ENCODE peak calls at places on chromosomes 4 and X, in ten cellular contexts. One of them, this sample, is unnamed.
A peak's percentile ranks its signal among the peaks of the same experiment; 100 is the strongest.

GRCh38 chr4:175776217-175776616 is 35.8 kb downstream of the GPM6A start:
- DNase-seq in Calu3: no peak
- DNase-seq in CD8-positive, alpha-beta T cell: no peak
- DNase-seq in T-cell: no peak
- DNase-seq in Right ventricle myocardium inferior: no peak
- DNase-seq in midbrain: peak; percentile 51
- DNase-seq in activated T-helper 1 cell treated with anti-CD3 and anti-CD28 coated beads, Interleukin-2, amount 50 U/mL, for 16 hours: no peak
- DNase-seq in stimulated activated naive CD4-positive, alpha-beta T cell: no peak
- DNase-seq in fibroblast of lung: no peak
- DNase-seq in Daoy: no peak
- DNase-seq in this sample: no peak

GRCh38 chr4:21083413-21083812 is 383.2 kb downstream of the PACRGL start:
- DNase-seq in Calu3: no peak
- DNase-seq in CD8-positive, alpha-beta T cell: no peak
- DNase-seq in T-cell: no peak
- DNase-seq in Right ventricle myocardium inferior: no peak
- DNase-seq in midbrain: no peak
- DNase-seq in activated T-helper 1 cell treated with anti-CD3 and anti-CD28 coated beads, Interleukin-2, amount 50 U/mL, for 16 hours: no peak
- DNase-seq in stimulated activated naive CD4-positive, alpha-beta T cell: no peak
- DNase-seq in fibroblast of lung: no peak
- DNase-seq in Daoy: no peak
- DNase-seq in this sample: no peak

GRCh38 chrX:42602136-42602535 is 175.8 kb downstream of the PPP1R2C start:
- DNase-seq in Calu3: no peak
- DNase-seq in CD8-positive, alpha-beta T cell: no peak
- DNase-seq in T-cell: no peak
- DNase-seq in Right ventricle myocardium inferior: no peak
- DNase-seq in midbrain: no peak
- DNase-seq in activated T-helper 1 cell treated with anti-CD3 and anti-CD28 coated beads, Interleukin-2, amount 50 U/mL, for 16 hours: no peak
- DNase-seq in stimulated activated naive CD4-positive, alpha-beta T cell: no peak
- DNase-seq in fibroblast of lung: no peak
- DNase-seq in Daoy: no peak
- DNase-seq in this sample: no peak

GRCh38 chr4:53905935-53906377 is 158.4 kb downstream of the CHIC2 start:
- DNase-seq in Calu3: no peak
- DNase-seq in CD8-positive, alpha-beta T cell: no peak
- DNase-seq in T-cell: no peak
- DNase-seq in Right ventricle myocardium inferior: no peak
- DNase-seq in midbrain: peak; percentile 61
- DNase-seq in activated T-helper 1 cell treated with anti-CD3 and anti-CD28 coated beads, Interleukin-2, amount 50 U/mL, for 16 hours: no peak
- DNase-seq in stimulated activated naive CD4-positive, alpha-beta T cell: no peak
- DNase-seq in fibroblast of lung: peak; percentile 84
- DNase-seq in Daoy: peak; percentile 29
- DNase-seq in this sample: peak; percentile 52

GRCh38 chr4:126582737-126583136 is 1050.0 kb upstream of the INTU start:
- DNase-seq in Calu3: no peak
- DNase-seq in CD8-positive, alpha-beta T cell: no peak
- DNase-seq in T-cell: no peak
- DNase-seq in Right ventricle myocardium inferior: no peak
- DNase-seq in midbrain: no peak
- DNase-seq in activated T-helper 1 cell treated with anti-CD3 and anti-CD28 coated beads, Interleukin-2, amount 50 U/mL, for 16 hours: no peak
- DNase-seq in stimulated activated naive CD4-positive, alpha-beta T cell: no peak
- DNase-seq in fibroblast of lung: no peak
- DNase-seq in Daoy: no peak
- DNase-seq in this sample: no peak

GRCh38 chr4:152777488-152777887 is 2.0 kb downstream of the TIGD4 start:
- DNase-seq in Calu3: no peak
- DNase-seq in CD8-positive, alpha-beta T cell: no peak
- DNase-seq in T-cell: no peak
- DNase-seq in Right ventricle myocardium inferior: no peak
- DNase-seq in midbrain: no peak
- DNase-seq in activated T-helper 1 cell treated with anti-CD3 and anti-CD28 coated beads, Interleukin-2, amount 50 U/mL, for 16 hours: no peak
- DNase-seq in stimulated activated naive CD4-positive, alpha-beta T cell: no peak
- DNase-seq in fibroblast of lung: no peak
- DNase-seq in Daoy: no peak
- DNase-seq in this sample: no peak

GRCh38 chrX:110699109-110699508 is 96.5 kb downstream of the CHRDL1 start:
- DNase-seq in Calu3: no peak
- DNase-seq in CD8-positive, alpha-beta T cell: no peak
- DNase-seq in T-cell: no peak
- DNase-seq in Right ventricle myocardium inferior: no peak
- DNase-seq in midbrain: no peak
- DNase-seq in activated T-helper 1 cell treated with anti-CD3 and anti-CD28 coated beads, Interleukin-2, amount 50 U/mL, for 16 hours: no peak
- DNase-seq in stimulated activated naive CD4-positive, alpha-beta T cell: no peak
- DNase-seq in fibroblast of lung: no peak
- DNase-seq in Daoy: no peak
- DNase-seq in this sample: no peak

GRCh38 chr4:5429747-5430146 is 278.6 kb downstream of the EVC2 start:
- DNase-seq in Calu3: no peak
- DNase-seq in CD8-positive, alpha-beta T cell: no peak
- DNase-seq in T-cell: no peak
- DNase-seq in Right ventricle myocardium inferior: no peak
- DNase-seq in midbrain: no peak
- DNase-seq in activated T-helper 1 cell treated with anti-CD3 and anti-CD28 coated beads, Interleukin-2, amount 50 U/mL, for 16 hours: no peak
- DNase-seq in stimulated activated naive CD4-positive, alpha-beta T cell: no peak
- DNase-seq in fibroblast of lung: no peak
- DNase-seq in Daoy: no peak
- DNase-seq in this sample: no peak

GRCh38 chr4:99403380-99404194 is 31.6 kb downstream of the ADH7 start:
- DNase-seq in Calu3: no peak
- DNase-seq in CD8-positive, alpha-beta T cell: no peak
- DNase-seq in T-cell: no peak
- DNase-seq in Right ventricle myocardium inferior: no peak
- DNase-seq in midbrain: no peak
- DNase-seq in activated T-helper 1 cell treated with anti-CD3 and anti-CD28 coated beads, Interleukin-2, amount 50 U/mL, for 16 hours: no peak
- DNase-seq in stimulated activated naive CD4-positive, alpha-beta T cell: no peak
- DNase-seq in fibroblast of lung: peak; percentile 79
- DNase-seq in Daoy: no peak
- DNase-seq in this sample: no peak

GRCh38 chr4:128589384-128589957 is 220.0 kb upstream of the JADE1 start:
- DNase-seq in Calu3: no peak
- DNase-seq in CD8-positive, alpha-beta T cell: no peak
- DNase-seq in T-cell: no peak
- DNase-seq in Right ventricle myocardium inferior: no peak
- DNase-seq in midbrain: no peak
- DNase-seq in activated T-helper 1 cell treated with anti-CD3 and anti-CD28 coated beads, Interleukin-2, amount 50 U/mL, for 16 hours: no peak
- DNase-seq in stimulated activated naive CD4-positive, alpha-beta T cell: no peak
- DNase-seq in fibroblast of lung: no peak
- DNase-seq in Daoy: no peak
- DNase-seq in this sample: no peak

GRCh38 chr4:124243671-124244366 is 468.7 kb downstream of the ANKRD50 start:
- DNase-seq in Calu3: no peak
- DNase-seq in CD8-positive, alpha-beta T cell: no peak
- DNase-seq in T-cell: no peak
- DNase-seq in Right ventricle myocardium inferior: no peak
- DNase-seq in midbrain: no peak
- DNase-seq in activated T-helper 1 cell treated with anti-CD3 and anti-CD28 coated beads, Interleukin-2, amount 50 U/mL, for 16 hours: no peak
- DNase-seq in stimulated activated naive CD4-positive, alpha-beta T cell: no peak
- DNase-seq in fibroblast of lung: no peak
- DNase-seq in Daoy: no peak
- DNase-seq in this sample: no peak

GRCh38 chrX:68838571-68838910 is 9.7 kb downstream of the EFNB1 start:
- DNase-seq in Calu3: no peak
- DNase-seq in CD8-positive, alpha-beta T cell: no peak
- DNase-seq in T-cell: no peak
- DNase-seq in Right ventricle myocardium inferior: no peak
- DNase-seq in midbrain: no peak
- DNase-seq in activated T-helper 1 cell treated with anti-CD3 and anti-CD28 coated beads, Interleukin-2, amount 50 U/mL, for 16 hours: no peak
- DNase-seq in stimulated activated naive CD4-positive, alpha-beta T cell: no peak
- DNase-seq in fibroblast of lung: no peak
- DNase-seq in Daoy: no peak
- DNase-seq in this sample: no peak

GRCh38 chr4:99324978-99325377 is 3.8 kb upstream of the ADH1B start:
- DNase-seq in Calu3: no peak
- DNase-seq in CD8-positive, alpha-beta T cell: no peak
- DNase-seq in T-cell: no peak
- DNase-seq in Right ventricle myocardium inferior: no peak
- DNase-seq in midbrain: peak; percentile 52
- DNase-seq in activated T-helper 1 cell treated with anti-CD3 and anti-CD28 coated beads, Interleukin-2, amount 50 U/mL, for 16 hours: no peak
- DNase-seq in stimulated activated naive CD4-positive, alpha-beta T cell: no peak
- DNase-seq in fibroblast of lung: peak; percentile 98
- DNase-seq in Daoy: no peak
- DNase-seq in this sample: peak; percentile 69

GRCh38 chr4:157808796-157809408 is 363.9 kb downstream of the GASK1B start:
- DNase-seq in Calu3: no peak
- DNase-seq in CD8-positive, alpha-beta T cell: no peak
- DNase-seq in T-cell: no peak
- DNase-seq in Right ventricle myocardium inferior: no peak
- DNase-seq in midbrain: no peak
- DNase-seq in activated T-helper 1 cell treated with anti-CD3 and anti-CD28 coated beads, Interleukin-2, amount 50 U/mL, for 16 hours: no peak
- DNase-seq in stimulated activated naive CD4-positive, alpha-beta T cell: no peak
- DNase-seq in fibroblast of lung: no peak
- DNase-seq in Daoy: no peak
- DNase-seq in this sample: no peak

GRCh38 chr4:118850813-118851173 is 14.9 kb upstream of the SEC24D start:
- DNase-seq in Calu3: no peak
- DNase-seq in CD8-positive, alpha-beta T cell: no peak
- DNase-seq in T-cell: no peak
- DNase-seq in Right ventricle myocardium inferior: no peak
- DNase-seq in midbrain: no peak
- DNase-seq in activated T-helper 1 cell treated with anti-CD3 and anti-CD28 coated beads, Interleukin-2, amount 50 U/mL, for 16 hours: no peak
- DNase-seq in stimulated activated naive CD4-positive, alpha-beta T cell: no peak
- DNase-seq in fibroblast of lung: no peak
- DNase-seq in Daoy: no peak
- DNase-seq in this sample: no peak

GRCh38 chrX:123648028-123648810 is 84.6 kb downstream of the THOC2 start:
- DNase-seq in Calu3: peak; percentile 74
- DNase-seq in CD8-positive, alpha-beta T cell: peak; percentile 9
- DNase-seq in T-cell: peak; percentile 10
- DNase-seq in Right ventricle myocardium inferior: no peak
- DNase-seq in midbrain: peak; percentile 4
- DNase-seq in activated T-helper 1 cell treated with anti-CD3 and anti-CD28 coated beads, Interleukin-2, amount 50 U/mL, for 16 hours: no peak
- DNase-seq in stimulated activated naive CD4-positive, alpha-beta T cell: peak; percentile 4
- DNase-seq in fibroblast of lung: peak; percentile 71
- DNase-seq in Daoy: peak; percentile 52
- DNase-seq in this sample: no peak

GRCh38 chr4:170423137-170423536 is 333.4 kb upstream of the AADAT start:
- DNase-seq in Calu3: no peak
- DNase-seq in CD8-positive, alpha-beta T cell: no peak
- DNase-seq in T-cell: no peak
- DNase-seq in Right ventricle myocardium inferior: no peak
- DNase-seq in midbrain: no peak
- DNase-seq in activated T-helper 1 cell treated with anti-CD3 and anti-CD28 coated beads, Interleukin-2, amount 50 U/mL, for 16 hours: no peak
- DNase-seq in stimulated activated naive CD4-positive, alpha-beta T cell: no peak
- DNase-seq in fibroblast of lung: no peak
- DNase-seq in Daoy: no peak
- DNase-seq in this sample: no peak

GRCh38 chr4:137968956-137969709 is 273.0 kb downstream of the SLC7A11 start:
- DNase-seq in Calu3: peak; percentile 1
- DNase-seq in CD8-positive, alpha-beta T cell: no peak
- DNase-seq in T-cell: no peak
- DNase-seq in Right ventricle myocardium inferior: no peak
- DNase-seq in midbrain: no peak
- DNase-seq in activated T-helper 1 cell treated with anti-CD3 and anti-CD28 coated beads, Interleukin-2, amount 50 U/mL, for 16 hours: no peak
- DNase-seq in stimulated activated naive CD4-positive, alpha-beta T cell: no peak
- DNase-seq in fibroblast of lung: peak; percentile 76
- DNase-seq in Daoy: no peak
- DNase-seq in this sample: no peak

GRCh38 chr4:32140636-32141035 is 1420.5 kb downstream of the PCDH7 start:
- DNase-seq in Calu3: no peak
- DNase-seq in CD8-positive, alpha-beta T cell: no peak
- DNase-seq in T-cell: no peak
- DNase-seq in Right ventricle myocardium inferior: no peak
- DNase-seq in midbrain: no peak
- DNase-seq in activated T-helper 1 cell treated with anti-CD3 and anti-CD28 coated beads, Interleukin-2, amount 50 U/mL, for 16 hours: no peak
- DNase-seq in stimulated activated naive CD4-positive, alpha-beta T cell: no peak
- DNase-seq in fibroblast of lung: peak; percentile 47
- DNase-seq in Daoy: peak; percentile 7
- DNase-seq in this sample: no peak

GRCh38 chr4:151862766-151863165 is 102.0 kb upstream of the GATB start:
- DNase-seq in Calu3: no peak
- DNase-seq in CD8-positive, alpha-beta T cell: no peak
- DNase-seq in T-cell: no peak
- DNase-seq in Right ventricle myocardium inferior: no peak
- DNase-seq in midbrain: no peak
- DNase-seq in activated T-helper 1 cell treated with anti-CD3 and anti-CD28 coated beads, Interleukin-2, amount 50 U/mL, for 16 hours: no peak
- DNase-seq in stimulated activated naive CD4-positive, alpha-beta T cell: no peak
- DNase-seq in fibroblast of lung: no peak
- DNase-seq in Daoy: peak; percentile 45
- DNase-seq in this sample: no peak

GRCh38 chrX:130676861-130677260 is 226.1 kb downstream of the ENOX2 start:
- DNase-seq in Calu3: no peak
- DNase-seq in CD8-positive, alpha-beta T cell: no peak
- DNase-seq in T-cell: no peak
- DNase-seq in Right ventricle myocardium inferior: no peak
- DNase-seq in midbrain: no peak
- DNase-seq in activated T-helper 1 cell treated with anti-CD3 and anti-CD28 coated beads, Interleukin-2, amount 50 U/mL, for 16 hours: no peak
- DNase-seq in stimulated activated naive CD4-positive, alpha-beta T cell: no peak
- DNase-seq in fibroblast of lung: no peak
- DNase-seq in Daoy: no peak
- DNase-seq in this sample: no peak

GRCh38 chrX:37420756-37421155 is 71.6 kb downstream of the PRRG1 start:
- DNase-seq in Calu3: no peak
- DNase-seq in CD8-positive, alpha-beta T cell: no peak
- DNase-seq in T-cell: no peak
- DNase-seq in Right ventricle myocardium inferior: no peak
- DNase-seq in midbrain: no peak
- DNase-seq in activated T-helper 1 cell treated with anti-CD3 and anti-CD28 coated beads, Interleukin-2, amount 50 U/mL, for 16 hours: no peak
- DNase-seq in stimulated activated naive CD4-positive, alpha-beta T cell: no peak
- DNase-seq in fibroblast of lung: no peak
- DNase-seq in Daoy: no peak
- DNase-seq in this sample: no peak

GRCh38 chr4:184684491-184685189 is 35.1 kb downstream of the PRIMPOL start:
- DNase-seq in Calu3: no peak
- DNase-seq in CD8-positive, alpha-beta T cell: no peak
- DNase-seq in T-cell: no peak
- DNase-seq in Right ventricle myocardium inferior: no peak
- DNase-seq in midbrain: no peak
- DNase-seq in activated T-helper 1 cell treated with anti-CD3 and anti-CD28 coated beads, Interleukin-2, amount 50 U/mL, for 16 hours: no peak
- DNase-seq in stimulated activated naive CD4-positive, alpha-beta T cell: no peak
- DNase-seq in fibroblast of lung: no peak
- DNase-seq in Daoy: no peak
- DNase-seq in this sample: peak; percentile 38

GRCh38 chrX:15751160-15751819 is 13.2 kb downstream of the CA5B start:
- DNase-seq in Calu3: no peak
- DNase-seq in CD8-positive, alpha-beta T cell: no peak
- DNase-seq in T-cell: no peak
- DNase-seq in Right ventricle myocardium inferior: no peak
- DNase-seq in midbrain: no peak
- DNase-seq in activated T-helper 1 cell treated with anti-CD3 and anti-CD28 coated beads, Interleukin-2, amount 50 U/mL, for 16 hours: no peak
- DNase-seq in stimulated activated naive CD4-positive, alpha-beta T cell: peak; percentile 77
- DNase-seq in fibroblast of lung: peak; percentile 76
- DNase-seq in Daoy: peak; percentile 40
- DNase-seq in this sample: no peak

GRCh38 chr4:69831646-69832325 is 28.2 kb downstream of the SULT1E1 start:
- DNase-seq in Calu3: no peak
- DNase-seq in CD8-positive, alpha-beta T cell: no peak
- DNase-seq in T-cell: no peak
- DNase-seq in Right ventricle myocardium inferior: peak; percentile 78
- DNase-seq in midbrain: peak; percentile 32
- DNase-seq in activated T-helper 1 cell treated with anti-CD3 and anti-CD28 coated beads, Interleukin-2, amount 50 U/mL, for 16 hours: no peak
- DNase-seq in stimulated activated naive CD4-positive, alpha-beta T cell: no peak
- DNase-seq in fibroblast of lung: no peak
- DNase-seq in Daoy: no peak
- DNase-seq in this sample: no peak

GRCh38 chr4:74934016-74934821 is 1.3 kb downstream of the PARM1 start:
- DNase-seq in Calu3: peak; percentile 25
- DNase-seq in CD8-positive, alpha-beta T cell: no peak
- DNase-seq in T-cell: no peak
- DNase-seq in Right ventricle myocardium inferior: no peak
- DNase-seq in midbrain: peak; percentile 53
- DNase-seq in activated T-helper 1 cell treated with anti-CD3 and anti-CD28 coated beads, Interleukin-2, amount 50 U/mL, for 16 hours: no peak
- DNase-seq in stimulated activated naive CD4-positive, alpha-beta T cell: no peak
- DNase-seq in fibroblast of lung: peak; percentile 47
- DNase-seq in Daoy: no peak
- DNase-seq in this sample: peak; percentile 57

GRCh38 chr4:70902577-70903281 is 560 bp downstream of the MOB1B start:
- DNase-seq in Calu3: no peak
- DNase-seq in CD8-positive, alpha-beta T cell: peak; percentile 21
- DNase-seq in T-cell: no peak
- DNase-seq in Right ventricle myocardium inferior: no peak
- DNase-seq in midbrain: no peak
- DNase-seq in activated T-helper 1 cell treated with anti-CD3 and anti-CD28 coated beads, Interleukin-2, amount 50 U/mL, for 16 hours: no peak
- DNase-seq in stimulated activated naive CD4-positive, alpha-beta T cell: no peak
- DNase-seq in fibroblast of lung: peak; percentile 25
- DNase-seq in Daoy: peak; percentile 17
- DNase-seq in this sample: no peak